ENCODE peak calls at places on chromosome 13, in eight cellular contexts. A is psoas muscle; Z is naive thymus-derived CD4-positive, alpha-beta T cell; E is NCI-H187 treated with DMSO at 0.1 percent for 48 hours; T is MCF 10A; D is amygdala; U is activated gamma-delta T cell treated with Interleukin-2 at 50 U/mL for 16 hours; B is GM12865. X is an unnamed sample.

GRCh38 chr13:109776575-109776974 is 9.8 kb downstream of the IRS2 start:
- DNase-seq in A (no peak), Z (no peak), E (no peak), T (no peak), D (no peak), U (no peak), B (no peak), X (no peak)

GRCh38 chr13:40619479-40619814 is 47.0 kb downstream of the FOXO1 start:
- DNase-seq in A (no peak), Z (no peak), E (no peak), T (no peak), D (no peak), U (no peak), B (no peak), X (no peak)

GRCh38 chr13:31090921-31091624 is 70.6 kb downstream of the HSPH1 start:
- DNase-seq in A (no peak), Z (no peak), E (no peak), T (no peak), D (no peak), U (no peak), B (peak), X (no peak)

GRCh38 chr13:75788494-75788991 is 152.4 kb downstream of the LMO7 start:
- DNase-seq in A (peak), Z (no peak), E (no peak), T (peak), D (no peak), U (no peak), B (no peak), X (no peak)

GRCh38 chr13:24671367-24672117 is 8.7 kb upstream of the ATP12A start:
- DNase-seq in A (no peak), Z (no peak), E (peak), T (peak), D (no peak), U (no peak), B (peak), X (no peak)

GRCh38 chr13:71290963-71291937 is 575.8 kb downstream of the DACH1 start:
- DNase-seq in A (no peak), Z (peak), E (no peak), T (peak), D (no peak), U (peak), B (peak), X (no peak)

GRCh38 chr13:28137556-28137955 is 789 bp upstream of the PAN3 start:
- DNase-seq in A (no peak), Z (no peak), E (no peak), T (peak), D (no peak), U (no peak), B (no peak), X (no peak)

GRCh38 chr13:111650626-111651025 is 330.2 kb downstream of the TEX29 start:
- DNase-seq in A (no peak), Z (no peak), E (no peak), T (no peak), D (no peak), U (no peak), B (no peak), X (no peak)

GRCh38 chr13:60114499-60115028 is 49.2 kb downstream of the DIAPH3 start:
- DNase-seq in A (no peak), Z (no peak), E (no peak), T (no peak), D (no peak), U (no peak), B (no peak), X (no peak)

GRCh38 chr13:99655351-99656091 is 154.2 kb downstream of the TM9SF2 start:
- DNase-seq in A (no peak), Z (no peak), E (no peak), T (peak), D (no peak), U (no peak), B (no peak), X (no peak)

GRCh38 chr13:31485183-31485582 is 254.1 kb upstream of the RXFP2 start:
- DNase-seq in A (no peak), Z (no peak), E (no peak), T (peak), D (no peak), U (no peak), B (no peak), X (no peak)

GRCh38 chr13:26019881-26020535 is 31.8 kb downstream of the SHISA2 start:
- DNase-seq in A (no peak), Z (no peak), E (no peak), T (peak), D (no peak), U (no peak), B (no peak), X (no peak)

GRCh38 chr13:72508392-72508791 is 219.0 kb downstream of the MZT1 start:
- DNase-seq in A (no peak), Z (no peak), E (no peak), T (no peak), D (no peak), U (no peak), B (no peak), X (no peak)

GRCh38 chr13:53250977-53251376 is 222.4 kb downstream of the OLFM4 start:
- DNase-seq in A (no peak), Z (no peak), E (no peak), T (no peak), D (no peak), U (no peak), B (no peak), X (no peak)

GRCh38 chr13:33180009-33180804 is 105.3 kb downstream of the STARD13 start:
- DNase-seq in A (no peak), Z (no peak), E (no peak), T (no peak), D (no peak), U (no peak), B (no peak), X (no peak)

GRCh38 chr13:100338265-100338664 is 249.4 kb downstream of the PCCA start:
- DNase-seq in A (no peak), Z (no peak), E (no peak), T (peak), D (no peak), U (no peak), B (no peak), X (no peak)

GRCh38 chr13:96792736-96793444 is 201.4 kb downstream of the OXGR1 start:
- DNase-seq in A (peak), Z (no peak), E (no peak), T (no peak), D (no peak), U (no peak), B (no peak), X (no peak)

GRCh38 chr13:94708031-94708571 is 4.2 kb downstream of the SOX21 start:
- DNase-seq in A (no peak), Z (no peak), E (no peak), T (no peak), D (peak), U (no peak), B (no peak), X (no peak)

GRCh38 chr13:31200636-31200970 is 828 bp downstream of the B3GLCT start:
- DNase-seq in A (peak), Z (no peak), E (no peak), T (no peak), D (no peak), U (peak), B (peak), X (no peak)

GRCh38 chr13:61286148-61286745 is 129.4 kb downstream of the PCDH20 start:
- DNase-seq in A (no peak), Z (no peak), E (no peak), T (peak), D (no peak), U (no peak), B (peak), X (no peak)

GRCh38 chr13:45055902-45056648 is 64.2 kb upstream of the GTF2F2 start:
- DNase-seq in A (no peak), Z (no peak), E (no peak), T (peak), D (no peak), U (no peak), B (no peak), X (no peak)

GRCh38 chr13:24165746-24166145 is 5.2 kb downstream of the SPATA13 start:
- DNase-seq in A (no peak), Z (no peak), E (no peak), T (no peak), D (no peak), U (no peak), B (no peak), X (no peak)

GRCh38 chr13:50678464-50679162 is 164.9 kb downstream of the DLEU7 start:
- DNase-seq in A (no peak), Z (no peak), E (no peak), T (peak), D (no peak), U (no peak), B (no peak), X (no peak)

GRCh38 chr13:32314968-32315254 is 252 bp downstream of the ZAR1L start:
- DNase-seq in A (no peak), Z (peak), E (no peak), T (no peak), D (no peak), U (peak), B (peak), X (no peak)

GRCh38 chr13:37546087-37546486 is 52.5 kb downstream of the POSTN start:
- DNase-seq in A (no peak), Z (no peak), E (no peak), T (no peak), D (no peak), U (no peak), B (no peak), X (no peak)

GRCh38 chr13:27919299-27919933 is 384 bp upstream of the PDX1 start:
- DNase-seq in A (no peak), Z (no peak), E (no peak), T (no peak), D (no peak), U (no peak), B (peak), X (no peak)

GRCh38 chr13:60572003-60572792 is 175.2 kb downstream of the TDRD3 start:
- DNase-seq in A (no peak), Z (no peak), E (no peak), T (peak), D (no peak), U (no peak), B (no peak), X (no peak)

GRCh38 chr13:50376895-50377575 is 361.8 kb downstream of the KCNRG start:
- DNase-seq in A (no peak), Z (no peak), E (no peak), T (peak), D (no peak), U (no peak), B (no peak), X (no peak)

X was measured in activated B cell treated with CpG ODN at 0.5 μM for 24 hours.